ENCODE peak calls at places on chromosome 22, in five cellular contexts. D is brain microvascular endothelial cell, X is fibroblast of the aortic adventitia, B is GM12865, M is heart right ventricle. V is an unnamed sample.

GRCh38 chr22:40044870-40045834 is 50.4 kb downstream of the FAM83F start:
- DNase-seq in D (peak; percentile 11), X (peak; percentile 24), B (peak; percentile 82), M (peak; percentile 57), V (no peak)

GRCh38 chr22:17726561-17727243 is 47.6 kb downstream of the BID start:
- DNase-seq in D (peak; percentile 48), X (no peak), B (peak; percentile 18), M (no peak), V (no peak)

GRCh38 chr22:36213596-36213995 is 12.0 kb upstream of the APOL4 start:
- DNase-seq in D (no peak), X (no peak), B (no peak), M (no peak), V (no peak)

GRCh38 chr22:22682807-22683667 is 38.6 kb downstream of the GGTLC2 start:
- DNase-seq in D (peak; percentile 16), X (peak; percentile 35), B (no peak), M (no peak), V (no peak)

GRCh38 chr22:18034076-18034475 is 9.7 kb upstream of the MICAL3 start:
- DNase-seq in D (no peak), X (no peak), B (no peak), M (no peak), V (no peak)

GRCh38 chr22:17638182-17638431 is 450 bp upstream of the BCL2L13 start:
- DNase-seq in D (no peak), X (no peak), B (no peak), M (no peak), V (peak; percentile 76)

GRCh38 chr22:25370322-25370721 is 150.9 kb downstream of the CRYBB2 start:
- DNase-seq in D (no peak), X (no peak), B (no peak), M (no peak), V (no peak)

GRCh38 chr22:45503071-45503815 is 560 bp downstream of the FBLN1 start:
- DNase-seq in D (no peak), X (no peak), B (no peak), M (no peak), V (no peak)

GRCh38 chr22:17436981-17437410 is 67.7 kb downstream of the CECR2 start:
- DNase-seq in D (no peak), X (no peak), B (no peak), M (no peak), V (no peak)

GRCh38 chr22:48765595-48765994 is 1062.1 kb downstream of the BRD1 start:
- DNase-seq in D (no peak), X (no peak), B (no peak), M (no peak), V (no peak)

GRCh38 chr22:22556578-22556977 is 2.5 kb downstream of the PRAME start:
- DNase-seq in D (no peak), X (no peak), B (no peak), M (no peak), V (no peak)

GRCh38 chr22:36155702-36156101 is 4.9 kb downstream of the APOL3 start:
- DNase-seq in D (no peak), X (peak; percentile 49), B (no peak), M (peak; percentile 64), V (no peak)

GRCh38 chr22:22045576-22046335 is 63.2 kb upstream of the TOP3B start:
- DNase-seq in D (no peak), X (no peak), B (no peak), M (no peak), V (no peak)

GRCh38 chr22:49213731-49214352 is 613.8 kb downstream of the BRD1 start:
- DNase-seq in D (no peak), X (no peak), B (no peak), M (no peak), V (no peak)

GRCh38 chr22:21915624-21916308 is 36.9 kb downstream of the PPM1F start:
- DNase-seq in D (no peak), X (no peak), B (no peak), M (no peak), V (no peak)

GRCh38 chr22:36461665-36462474 is 19.6 kb downstream of the TXN2 start:
- DNase-seq in D (peak; percentile 86), X (peak; percentile 88), B (no peak), M (no peak), V (peak; percentile 91)

GRCh38 chr22:45510376-45511232 is 7.9 kb downstream of the FBLN1 start:
- DNase-seq in D (no peak), X (no peak), B (no peak), M (no peak), V (no peak)

GRCh38 chr22:45246060-45246985 is 5.6 kb upstream of the KIAA0930 start:
- DNase-seq in D (peak; percentile 93), X (peak; percentile 93), B (no peak), M (no peak), V (peak; percentile 97)

GRCh38 chr22:23119492-23120414 is 22.0 kb downstream of the RSPH14 start:
- DNase-seq in D (peak; percentile 2), X (no peak), B (peak; percentile 44), M (no peak), V (no peak)

GRCh38 chr22:20720692-20721408 is 53.1 kb upstream of the SERPIND1 start:
- DNase-seq in D (no peak), X (no peak), B (no peak), M (no peak), V (no peak)

GRCh38 chr22:23115369-23115768 is 26.4 kb downstream of the RSPH14 start:
- DNase-seq in D (no peak), X (no peak), B (no peak), M (no peak), V (no peak)

GRCh38 chr22:21693333-21693998 is 27.7 kb downstream of the PPIL2 start:
- DNase-seq in D (no peak), X (no peak), B (no peak), M (no peak), V (no peak)

GRCh38 chr22:19036523-19037273 is 85.5 kb downstream of the DGCR2 start:
- DNase-seq in D (no peak), X (no peak), B (no peak), M (no peak), V (no peak)

GRCh38 chr22:19766506-19767426 is 6.2 kb downstream of the TBX1 start:
- DNase-seq in D (peak; percentile 9), X (no peak), B (peak; percentile 34), M (peak; percentile 51), V (peak; percentile 20)

GRCh38 chr22:24810043-24810749 is 4.2 kb downstream of the SGSM1 start:
- DNase-seq in D (no peak), X (no peak), B (no peak), M (no peak), V (no peak)

GRCh38 chr22:23898006-23898974 is 4.1 kb downstream of the MIF start:
- DNase-seq in D (no peak), X (no peak), B (no peak), M (no peak), V (no peak)

DNA sequence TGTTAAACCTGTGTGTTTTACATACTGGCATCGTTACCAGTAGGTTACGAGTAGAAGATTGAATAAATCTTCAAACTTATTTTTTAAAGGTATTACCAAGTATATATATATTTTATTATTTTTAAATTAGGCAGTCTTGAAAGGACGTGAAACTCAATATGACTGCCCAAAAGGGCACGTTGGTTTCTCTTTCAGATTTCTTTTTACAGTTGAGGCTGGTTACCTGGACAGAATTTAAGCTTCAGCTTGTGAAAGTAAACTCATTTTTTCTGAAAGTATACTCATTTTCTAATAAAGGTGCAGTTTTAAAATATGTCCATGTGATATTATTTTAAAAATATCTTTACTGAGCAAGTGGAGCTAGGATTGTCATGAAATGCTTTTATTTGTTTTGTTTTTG is 1.7 kb downstream of the FBXO7 start:
- DNase-seq in D (no peak), X (peak; percentile 4), B (peak; percentile 47), M (no peak), V (no peak)
- H3K4me3 ChIP-seq in D (peak overlapping the region; percentile 84), X (peak overlapping the region; percentile 96), B (peak overlapping the region; percentile 73), M (peak overlapping the region; percentile 86), V (peak overlapping the region; percentile 90)

GRCh38 chr22:50286701-50287318 is 16.6 kb upstream of the MAPK11 start:
- DNase-seq in D (no peak), X (no peak), B (no peak), M (no peak), V (no peak)
- H3K4me3 ChIP-seq in D (no peak overlapping the region), X (no peak overlapping the region), B (no peak overlapping the region), M (no peak overlapping the region), V (no peak overlapping the region)

DNA sequence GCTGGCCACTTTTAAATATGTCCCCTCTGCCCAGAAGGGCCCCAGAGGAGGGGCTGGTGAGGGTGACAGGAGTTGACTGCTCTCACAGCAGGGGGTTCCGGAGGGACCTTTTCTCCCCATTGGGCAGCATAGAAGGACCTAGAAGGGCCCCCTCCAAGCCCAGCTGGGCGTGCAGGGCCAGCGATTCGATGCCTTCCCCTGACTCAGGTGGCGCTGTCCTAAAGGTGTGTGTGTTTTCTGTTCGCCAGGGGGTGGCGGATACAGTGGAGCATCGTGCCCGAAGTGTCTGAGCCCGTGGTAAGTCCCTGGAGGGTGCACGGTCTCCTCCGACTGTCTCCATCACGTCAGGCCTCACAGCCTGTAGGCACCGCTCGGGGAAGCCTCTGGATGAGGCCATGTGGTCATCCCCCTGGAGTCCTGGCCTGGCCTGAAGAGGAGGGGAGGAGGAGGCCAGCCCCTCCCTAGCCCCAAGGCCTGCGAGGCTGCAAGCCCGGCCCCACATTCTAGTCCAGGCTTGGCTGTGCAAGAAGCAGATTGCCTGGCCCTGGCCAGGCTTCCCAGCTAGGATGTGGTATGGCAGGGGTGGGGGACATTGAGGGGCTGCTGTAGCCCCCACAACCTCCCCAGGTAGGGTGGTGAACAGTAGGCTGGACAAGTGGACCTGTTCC is 46.5 kb downstream of the GRAMD4 start:
- DNase-seq in D (no peak), X (no peak), B (no peak), M (peak; percentile 13), V (no peak)
- H3K4me3 ChIP-seq in D (no peak overlapping the region), X (no peak overlapping the region), B (no peak overlapping the region), M (no peak overlapping the region), V (no peak overlapping the region)

GRCh38 chr22:31246687-31247086 is 34.6 kb downstream of the LIMK2 start:
- DNase-seq in D (no peak), X (no peak), B (no peak), M (no peak), V (no peak)

GRCh38 chr22:31243339-31244043 is 31.4 kb downstream of the LIMK2 start:
- DNase-seq in D (no peak), X (peak; percentile 47), B (no peak), M (no peak), V (peak; percentile 93)

GRCh38 chr22:31244943-31245451 is 32.9 kb downstream of the LIMK2 start:
- DNase-seq in D (no peak), X (no peak), B (no peak), M (no peak), V (no peak)

GRCh38 chr22:31241936-31242335 is 29.8 kb downstream of the LIMK2 start:
- DNase-seq in D (peak; percentile 82), X (peak; percentile 85), B (no peak), M (no peak), V (peak; percentile 73)

DNA sequence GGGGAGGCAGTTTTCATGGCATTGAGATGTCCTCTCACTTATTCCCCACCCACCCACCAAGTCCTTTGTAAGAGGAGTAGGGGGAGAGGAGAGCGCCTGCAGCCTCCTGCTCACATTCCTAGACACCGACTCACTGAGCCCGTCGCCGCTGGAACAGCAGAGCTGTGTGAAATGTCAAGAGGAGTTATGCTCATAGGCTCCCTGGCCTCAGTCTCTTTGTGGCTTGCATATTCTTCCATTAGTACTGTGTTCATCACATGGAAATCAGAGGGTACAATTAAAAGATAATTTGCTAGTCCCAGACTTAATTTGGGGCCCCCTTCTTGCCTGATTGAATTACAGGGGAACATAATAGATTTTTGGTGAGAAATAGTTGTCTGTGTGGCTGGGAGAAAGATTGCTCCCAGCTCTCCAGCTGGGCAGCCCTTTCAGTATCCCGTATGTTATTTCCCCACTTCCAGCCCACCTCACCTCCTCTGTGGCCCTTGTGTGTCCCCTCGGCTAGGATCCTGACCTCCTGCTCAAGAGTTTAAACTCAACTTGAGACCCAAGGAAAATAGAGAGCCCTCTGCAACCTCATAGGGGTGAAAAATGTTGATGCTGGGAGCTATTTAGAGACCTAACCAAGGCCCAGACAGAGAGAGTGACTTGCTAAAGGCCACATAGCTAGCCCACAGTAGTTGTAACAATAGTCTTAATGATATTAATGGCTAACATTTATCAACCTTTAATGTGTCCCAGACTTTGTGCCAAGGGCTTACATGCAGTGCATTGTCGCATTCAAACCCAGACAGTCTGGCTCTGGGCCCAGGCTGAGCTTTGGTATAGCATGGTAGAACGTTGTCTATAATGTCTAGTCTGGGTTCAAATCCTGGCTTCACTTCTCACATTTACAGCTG is 32.2 kb downstream of the LIMK2 start:
- DNase-seq in D (peak; percentile 92), X (peak; percentile 85), B (no peak), M (no peak), V (peak; percentile 75)
- H3K4me3 ChIP-seq in D (no peak overlapping the region), X (no peak overlapping the region), B (no peak overlapping the region), M (no peak overlapping the region), V (no peak overlapping the region)